ENCODE peak calls at places on chromosomes 13 and 19, in six cellular contexts. J is A549, N is K562, B is endothelial cell of umbilical vein, W is HepG2, R is GM12878. C is an unnamed sample.

GRCh38 chr13:21079761-21080730 is 18.7 kb upstream of the LATS2 start:
- DNase-seq in R (no peak), J (no peak), W (peak), N (no peak), B (peak), C (peak)

GRCh38 chr13:74264333-74264732 is 130.1 kb upstream of the KLF12 start:
- DNase-seq in J (no peak), W (no peak), N (no peak), B (no peak), R (no peak), C (no peak)

GRCh38 chr13:110726726-110727125 is 13.2 kb downstream of the ING1 start:
- DNase-seq in W (no peak), J (no peak), R (no peak), N (no peak), B (no peak), C (peak)

GRCh38 chr19:15641901-15642491 is 1.3 kb downstream of the CYP4F3 start:
- DNase-seq in B (no peak), W (no peak), N (no peak), J (no peak), R (no peak), C (peak)

GRCh38 chr19:32498641-32499200 is 82.3 kb upstream of the PDCD5 start:
- DNase-seq in W (no peak), J (no peak), R (no peak), B (no peak), N (no peak), C (peak)

GRCh38 chr19:52992109-52993004 is 21.4 kb upstream of the ERVV-1 start:
- DNase-seq in B (peak), J (no peak), R (no peak), W (no peak), N (peak), C (no peak)

GRCh38 chr19:30117636-30118145 is 175.7 kb downstream of the URI1 start:
- DNase-seq in R (no peak), W (no peak), J (no peak), N (no peak), B (no peak), C (no peak)

GRCh38 chr13:44151474-44151873 is 222.2 kb upstream of the SERP2 start:
- DNase-seq in J (no peak), B (no peak), W (no peak), N (no peak), R (no peak), C (no peak)

GRCh38 chr13:27504541-27504940 is 54.2 kb upstream of the MTIF3 start:
- DNase-seq in B (no peak), R (no peak), N (no peak), J (no peak), W (no peak), C (no peak)

GRCh38 chr19:3649888-3650287 is 23.3 kb upstream of the CACTIN start:
- DNase-seq in R (no peak), N (no peak), W (no peak), J (no peak), B (no peak), C (no peak)

GRCh38 chr13:73200432-73200831 is 141.6 kb downstream of the KLF5 start:
- DNase-seq in J (no peak), B (no peak), R (no peak), W (no peak), N (no peak), C (no peak)

GRCh38 chr13:21638319-21639282 is 32.3 kb upstream of the FGF9 start:
- DNase-seq in B (peak), N (peak), W (no peak), R (no peak), J (peak), C (peak)

GRCh38 chr13:52862358-52863206 is 14.1 kb upstream of the PCDH8 start:
- DNase-seq in R (no peak), B (peak), J (peak), N (peak), W (peak), C (peak)

GRCh38 chr19:7605490-7606222 is 10.0 kb downstream of the CAMSAP3 start:
- DNase-seq in J (peak), W (peak), R (peak), N (peak), B (peak), C (peak)

GRCh38 chr19:9981406-9982260 is 28.7 kb downstream of the COL5A3 start:
- DNase-seq in W (no peak), R (no peak), J (no peak), N (no peak), B (no peak), C (peak)

GRCh38 chr13:110628477-110628793 is 13.1 kb downstream of the NAXD start:
- DNase-seq in R (no peak), N (no peak), W (no peak), B (no peak), J (no peak), C (no peak)

GRCh38 chr13:26022538-26023292 is 29.1 kb downstream of the SHISA2 start:
- DNase-seq in R (no peak), B (no peak), N (no peak), W (no peak), J (peak), C (peak)

GRCh38 chr13:99265162-99265822 is 7.1 kb upstream of the GPR18 start:
- DNase-seq in W (no peak), J (no peak), N (no peak), R (no peak), B (no peak), C (no peak)

GRCh38 chr13:78976696-78977095 is 317.7 kb upstream of the OBI1 start:
- DNase-seq in R (no peak), N (no peak), J (no peak), W (no peak), B (no peak), C (no peak)

GRCh38 chr19:58357798-58358145 is 4.5 kb upstream of the A1BG start:
- DNase-seq in B (no peak), W (no peak), J (no peak), R (no peak), N (no peak), C (no peak)

GRCh38 chr19:4067396-4068057 is 828 bp upstream of the ZBTB7A start:
- DNase-seq in R (no peak), N (peak), W (no peak), J (no peak), B (peak), C (peak)

GRCh38 chr19:12792048-12792852 is 964 bp downstream of the JUNB start:
- DNase-seq in J (peak), N (peak), B (peak), W (peak), R (no peak), C (peak)

GRCh38 chr13:37070956-37071355 is 11.5 kb upstream of the SUPT20H start:
- DNase-seq in N (no peak), B (no peak), W (no peak), R (no peak), J (no peak), C (no peak)

GRCh38 chr19:47445937-47446402 is 25.7 kb downstream of the SLC8A2 start:
- DNase-seq in R (no peak), W (no peak), B (no peak), N (peak), J (peak), C (peak)

GRCh38 chr13:70816853-70817252 is 708.6 kb upstream of the KLHL1 start:
- DNase-seq in N (no peak), J (no peak), B (no peak), W (no peak), R (no peak), C (no peak)

GRCh38 chr19:2865334-2866221 is 1.6 kb upstream of the ZNF556 start:
- DNase-seq in J (no peak), N (peak), B (no peak), W (peak), R (no peak), C (peak)

GRCh38 chr19:1315470-1316166 is 29.9 kb downstream of the EFNA2 start:
- DNase-seq in W (no peak), N (peak), B (peak), J (peak), R (no peak), C (peak)

GRCh38 chr19:36527873-36528193 is 238 bp downstream of the ZNF260 start:
- DNase-seq in B (no peak), R (no peak), J (no peak), N (no peak), W (no peak), C (no peak)

GRCh38 chr19:34712606-34713261 is 21.3 kb upstream of the ZNF181 start:
- DNase-seq in B (peak), R (peak), N (peak), J (peak), W (peak), C (peak)

GRCh38 chr13:99489028-99489427 is 12.2 kb upstream of the TM9SF2 start:
- DNase-seq in N (no peak), R (no peak), W (no peak), B (no peak), J (no peak), C (no peak)

GRCh38 chr13:112940236-112940635 is 28.8 kb upstream of the MCF2L start:
- DNase-seq in J (no peak), N (no peak), B (no peak), W (no peak), R (no peak), C (no peak)

GRCh38 chr19:11478167-11479089 is 2.4 kb downstream of the ELAVL3 start:
- DNase-seq in J (no peak), B (no peak), R (no peak), W (no peak), N (no peak), C (no peak)

GRCh38 chr19:11479090-11479469 is 1.8 kb downstream of the ELAVL3 start:
- DNase-seq in N (no peak), W (no peak), J (no peak), R (no peak), B (no peak), C (no peak)

GRCh38 chr19:11480927-11481776 is at the start of gene ELAVL3:
- DNase-seq in W (no peak), R (no peak), J (no peak), B (no peak), N (no peak), C (no peak)

GRCh38 chr19:11480081-11480926 is 542 bp downstream of the ELAVL3 start:
- DNase-seq in J (no peak), W (no peak), N (no peak), B (no peak), R (no peak), C (peak)

GRCh38 chr19:11479470-11480080 is 1.3 kb downstream of the ELAVL3 start:
- DNase-seq in R (no peak), W (peak), J (no peak), B (no peak), N (peak), C (no peak)
- TF ChIP-seq MYC in R (no peak), W (no peak), J (no peak), B (no peak), N (no peak), C (no peak)

DNA sequence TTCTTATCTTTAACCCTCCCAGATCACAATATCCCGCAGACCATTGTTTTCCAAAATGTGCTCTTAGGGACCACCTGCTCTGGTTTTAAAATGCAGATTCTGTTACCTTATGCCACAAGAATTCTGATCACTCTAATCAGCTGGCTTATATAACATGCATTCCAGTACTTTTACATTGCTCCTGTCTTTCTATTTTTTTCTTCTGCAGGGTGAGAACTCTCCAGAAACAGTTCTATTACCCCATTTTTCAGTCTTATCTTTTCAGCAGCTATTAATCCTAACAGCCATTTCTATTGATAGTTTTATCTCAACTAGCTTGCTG is 2.8 kb downstream of the ITM2B start:
- DNase-seq in W (no peak), J (no peak), N (no peak), B (no peak), R (no peak), C (no peak)
- H3K4me3 ChIP-seq in W (peak), J (no peak), N (no peak), B (no peak), R (no peak), C (peak)

GRCh38 chr19:38190061-38190460 is 34.0 kb downstream of the DPF1 start:
- DNase-seq in B (peak), R (no peak), W (no peak), N (no peak), J (no peak), C (peak)

GRCh38 chr19:38190793-38191192 is 33.2 kb downstream of the DPF1 start:
- DNase-seq in N (no peak), W (no peak), J (no peak), B (peak), R (no peak), C (no peak)

GRCh38 chr19:38193445-38193844 is 30.6 kb downstream of the DPF1 start:
- DNase-seq in R (no peak), N (no peak), W (no peak), J (no peak), B (no peak), C (no peak)

GRCh38 chr19:38194061-38194701 is 29.8 kb downstream of the DPF1 start:
- DNase-seq in W (peak), N (no peak), B (no peak), R (no peak), J (peak), C (no peak)

DNA sequence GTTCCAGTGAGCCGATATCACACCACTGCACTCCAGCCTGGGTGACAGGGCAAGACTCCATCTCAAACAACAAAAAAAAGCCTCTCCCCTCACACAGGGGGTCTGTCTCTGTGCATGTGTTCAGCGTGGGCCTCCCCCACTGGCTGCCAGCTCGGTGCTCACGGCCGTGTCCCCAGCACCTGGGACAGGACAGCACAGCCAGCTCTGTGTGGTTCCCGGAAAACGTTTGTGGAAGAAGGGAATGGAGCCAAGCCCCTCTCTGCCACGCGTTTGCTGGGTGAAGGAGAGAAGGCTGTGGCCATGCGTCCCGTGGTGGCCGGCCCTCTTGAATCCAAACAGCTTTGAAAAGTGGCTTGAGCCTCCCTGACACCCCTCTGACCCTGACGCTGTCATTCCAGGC is 32.3 kb downstream of the DPF1 start:
- DNase-seq in N (no peak), W (no peak), J (no peak), R (no peak), B (no peak), C (no peak)
- TF ChIP-seq MYC in N (no peak), W (no peak), J (no peak), R (no peak), B (no peak), C (no peak)

DNA sequence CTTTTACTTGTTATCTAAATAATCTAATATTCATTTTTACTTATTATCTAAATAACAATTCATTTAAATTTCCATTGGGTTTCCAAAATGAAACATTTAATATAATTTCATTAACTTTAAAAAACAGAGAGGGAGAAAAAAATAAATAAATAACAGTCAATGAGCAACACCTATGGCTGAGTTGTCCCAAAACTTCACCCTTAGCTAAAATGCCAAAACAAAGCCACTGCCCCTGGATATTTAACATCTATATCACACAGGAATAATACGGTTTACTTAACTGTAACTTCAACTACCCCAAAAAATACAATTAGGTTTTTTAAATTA is 570 bp downstream of the ELF1 start:
- DNase-seq in R (no peak), B (no peak), W (no peak), J (no peak), N (no peak), C (no peak)
- H3K4me3 ChIP-seq in R (peak), B (peak), W (peak), J (peak), N (peak), C (peak)

DNA sequence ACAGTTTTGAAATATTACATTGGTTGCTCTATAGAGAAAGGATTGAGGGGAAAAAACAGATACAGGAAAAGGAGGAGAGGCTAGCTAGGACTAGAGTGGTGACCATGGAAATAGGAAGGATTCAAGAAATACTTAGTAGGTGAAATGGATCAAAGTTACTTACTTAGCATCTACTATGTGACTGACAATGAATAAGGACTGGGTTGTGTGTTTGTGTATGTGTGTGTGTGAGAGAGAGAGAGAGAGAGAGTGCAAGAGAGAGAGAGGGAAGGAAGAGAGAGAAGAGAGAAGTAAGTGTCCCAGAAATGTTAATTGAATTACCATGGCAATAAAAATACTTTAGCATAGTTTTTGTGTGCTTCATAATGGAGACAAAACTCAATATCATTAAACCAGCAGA is 7.9 kb downstream of the GPC6 start:
- DNase-seq in N (no peak), B (no peak), W (no peak), J (no peak), R (no peak), C (no peak)
- TF ChIP-seq MYC in N (no peak), B (no peak), W (no peak), J (no peak), R (no peak), C (no peak)

GRCh38 chr19:294819-295686 is 3.9 kb upstream of the PLPP2 start:
- DNase-seq in W (no peak), J (peak), B (no peak), N (peak), R (no peak), C (peak)
- H3K4me3 ChIP-seq in W (peak), J (no peak), B (no peak), N (no peak), R (no peak), C (no peak)

GRCh38 chr19:17719730-17720486 is 628 bp downstream of the MAP1S start:
- DNase-seq in J (no peak), R (no peak), N (no peak), W (no peak), B (no peak), C (peak)
- TF ChIP-seq MYC in J (no peak), R (no peak), N (no peak), W (no peak), B (no peak), C (no peak)

DNA sequence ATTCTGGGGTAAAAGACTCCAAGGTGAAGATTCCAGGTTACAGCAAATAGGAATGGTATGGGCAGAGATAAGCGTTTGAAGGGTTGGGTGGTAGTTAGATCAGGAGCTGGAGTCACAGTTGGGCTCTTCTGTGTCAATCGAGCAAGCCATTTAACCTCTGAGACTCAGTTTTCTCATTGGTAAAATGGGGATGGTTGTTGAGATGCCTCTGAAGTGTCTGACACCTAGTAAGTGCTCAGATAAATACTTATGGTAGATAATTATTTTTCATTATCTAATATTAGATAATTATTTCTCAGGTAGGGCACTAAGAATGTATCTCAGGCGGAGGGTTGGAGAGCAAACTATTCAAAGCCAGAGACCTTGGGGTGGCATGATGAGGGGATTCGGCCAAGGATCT is 7.8 kb downstream of the LTBP4 start:
- DNase-seq in W (no peak), J (no peak), R (no peak), N (no peak), B (no peak), C (no peak)
- H3K4me3 ChIP-seq in W (peak), J (peak), R (peak), N (peak), B (no peak), C (no peak)